ENCODE peak calls at places on chromosome 4, in seven cellular contexts. M is brain microvascular endothelial cell; E is hepatocyte; F is lower leg skin; S is CD8-positive, alpha-beta T cell; B is esophagus squamous epithelium; L is NT2/D1. T is an unnamed sample.

GRCh38 chr4:182147391-182147790 is 95.8 kb upstream of the TENM3 start:
- DNase-seq in B (no peak), F (no peak), L (no peak), S (no peak), E (no peak), M (no peak), T (no peak)

GRCh38 chr4:113328514-113328913 is 279.1 kb downstream of the ANK2 start:
- DNase-seq in B (no peak), F (no peak), M (no peak), S (no peak), L (peak; percentile 15), E (peak; percentile 7), T (no peak)

GRCh38 chr4:189979196-189980047 is 38.8 kb downstream of the FRG1 start:
- DNase-seq in F (no peak), B (no peak), M (no peak), E (no peak), S (no peak), L (no peak), T (no peak)

GRCh38 chr4:26780524-26780923 is 80.1 kb upstream of the STIM2 start:
- DNase-seq in L (no peak), E (no peak), F (no peak), S (no peak), B (no peak), M (no peak), T (no peak)

GRCh38 chr4:161382655-161383054 is 781.1 kb downstream of the FSTL5 start:
- DNase-seq in B (no peak), E (no peak), M (no peak), F (no peak), L (no peak), S (no peak), T (no peak)

GRCh38 chr4:38050560-38051350 is 90.6 kb downstream of the PTTG2 start:
- DNase-seq in L (no peak), B (no peak), F (no peak), M (peak; percentile 18), S (no peak), E (no peak), T (no peak)

GRCh38 chr4:82797591-82798081 is 960 bp downstream of the SCD5 start:
- DNase-seq in S (no peak), F (no peak), L (no peak), E (no peak), M (no peak), B (no peak), T (no peak)

GRCh38 chr4:169601016-169601771 is 11.2 kb downstream of the NEK1 start:
- DNase-seq in F (no peak), S (no peak), B (no peak), E (no peak), M (no peak), L (no peak), T (no peak)

GRCh38 chr4:143441678-143442077 is 71.8 kb upstream of the SMARCA5 start:
- DNase-seq in E (no peak), L (no peak), S (no peak), M (no peak), B (no peak), F (no peak), T (no peak)

GRCh38 chr4:154313004-154313587 is 178.5 kb downstream of the DCHS2 start:
- DNase-seq in M (no peak), E (no peak), L (no peak), F (no peak), S (no peak), B (no peak), T (no peak)

GRCh38 chr4:139624441-139625130 is 41.0 kb upstream of the MGST2 start:
- DNase-seq in L (peak; percentile 36), E (no peak), M (no peak), S (no peak), F (no peak), B (no peak), T (no peak)

GRCh38 chr4:81198151-81198550 is 16.9 kb downstream of the PRKG2 start:
- DNase-seq in M (no peak), B (no peak), E (no peak), S (no peak), F (no peak), L (no peak), T (no peak)

GRCh38 chr4:5051210-5051691 is at the start of gene STK32B:
- DNase-seq in B (no peak), L (peak; percentile 62), E (peak; percentile 76), M (peak; percentile 83), S (no peak), F (peak; percentile 92), T (peak; percentile 62)

GRCh38 chr4:105714071-105714521 is 5.5 kb downstream of the GSTCD start:
- DNase-seq in S (no peak), E (no peak), M (peak; percentile 1), L (no peak), B (no peak), F (no peak), T (no peak)

GRCh38 chr4:145056325-145057130 is 41.5 kb downstream of the ANAPC10 start:
- DNase-seq in M (no peak), E (no peak), B (no peak), L (no peak), F (no peak), S (no peak), T (no peak)

GRCh38 chr4:139018971-139019758 is 3.6 kb downstream of the NOCT start:
- DNase-seq in S (no peak), F (no peak), L (no peak), E (no peak), M (no peak), B (no peak), T (no peak)

GRCh38 chr4:130393246-130394041 is 1297.5 kb downstream of the C4orf33 start:
- DNase-seq in M (peak; percentile 88), E (no peak), S (no peak), B (no peak), F (no peak), L (no peak), T (no peak)

GRCh38 chr4:117577686-117578085 is 456.6 kb upstream of the NDST3 start:
- DNase-seq in B (no peak), L (no peak), E (no peak), F (no peak), M (no peak), S (no peak), T (no peak)

GRCh38 chr4:185712350-185713024 is 99.5 kb downstream of the SORBS2 start:
- DNase-seq in S (no peak), B (no peak), F (no peak), E (peak; percentile 60), L (no peak), M (no peak), T (no peak)

GRCh38 chr4:89056292-89056952 is 563 bp downstream of the FAM13A start:
- DNase-seq in E (no peak), F (no peak), M (no peak), B (no peak), L (no peak), S (no peak), T (no peak)

GRCh38 chr4:89049853-89050252 is 7.1 kb downstream of the FAM13A start:
- DNase-seq in L (no peak), S (no peak), F (no peak), M (no peak), B (no peak), E (no peak), T (no peak)

GRCh38 chr4:89055157-89056080 is 1.6 kb downstream of the FAM13A start:
- DNase-seq in M (no peak), F (no peak), L (no peak), S (no peak), E (no peak), B (no peak), T (no peak)

GRCh38 chr4:89056953-89057398 is at the start of gene FAM13A:
- DNase-seq in F (peak; percentile 94), E (peak; percentile 97), M (peak; percentile 90), B (peak; percentile 3), L (peak; percentile 89), S (no peak), T (peak; percentile 91)

DNA sequence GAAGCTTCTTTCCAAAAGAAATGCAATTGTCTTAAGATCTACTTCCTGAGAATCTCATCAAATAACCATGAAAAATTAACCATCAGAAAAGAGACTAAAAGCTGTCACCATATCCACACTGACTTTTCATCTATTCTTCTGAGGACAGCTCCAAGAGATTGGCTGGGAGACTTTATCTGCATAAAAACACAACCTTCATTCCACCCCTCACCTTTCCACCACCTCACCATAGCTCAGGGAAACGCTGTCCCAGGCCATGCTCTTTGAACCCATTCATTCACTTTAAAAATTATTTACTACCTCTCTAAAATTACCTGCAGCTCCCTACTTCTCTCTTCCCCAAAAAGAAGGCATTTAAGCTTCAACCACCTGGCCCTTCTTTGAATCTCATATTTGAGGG is 2.4 kb downstream of the FAM13A start:
- DNase-seq in E (no peak), M (no peak), B (no peak), L (no peak), F (no peak), S (no peak), T (no peak)
- H3K4me3 ChIP-seq in E (no peak overlapping the region), M (no peak overlapping the region), B (no peak overlapping the region), L (peak overlapping the region; percentile 15), F (no peak overlapping the region), S (no peak overlapping the region), T (peak overlapping the region; percentile 54)

DNA sequence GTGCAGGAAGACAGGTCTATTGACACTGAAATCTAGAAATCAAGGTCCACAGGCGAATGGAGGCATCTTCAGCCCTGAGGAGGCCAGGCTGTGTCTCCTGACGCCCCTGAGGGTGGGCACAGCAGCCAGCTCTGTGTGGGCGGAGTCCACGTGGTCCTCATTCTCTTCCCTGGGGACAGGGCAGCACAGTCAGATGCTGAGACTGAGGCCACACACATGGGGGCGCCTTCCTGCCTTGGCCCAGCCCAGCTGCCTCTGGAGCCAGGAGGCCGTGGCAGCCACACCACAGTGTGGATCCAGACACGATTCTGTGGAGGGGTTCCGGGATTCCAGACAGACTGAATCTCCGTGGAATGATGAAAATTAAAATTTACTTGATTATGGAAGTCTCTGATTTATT is 20.8 kb downstream of the FGFR3 start:
- DNase-seq in B (no peak), E (no peak), F (no peak), L (no peak), S (no peak), M (no peak), T (no peak)
- H3K4me3 ChIP-seq in B (no peak overlapping the region), E (no peak overlapping the region), F (no peak overlapping the region), L (no peak overlapping the region), S (no peak overlapping the region), M (no peak overlapping the region), T (no peak overlapping the region)

GRCh38 chr4:87944967-87945366 is 30.5 kb upstream of the SPP1 start:
- DNase-seq in B (no peak), E (no peak), M (no peak), F (no peak), L (no peak), S (no peak), T (no peak)
- H3K4me3 ChIP-seq in B (no peak overlapping the region), E (no peak overlapping the region), M (no peak overlapping the region), F (no peak overlapping the region), L (no peak overlapping the region), S (no peak overlapping the region), T (no peak overlapping the region)

GRCh38 chr4:42654606-42655005 is 2.3 kb downstream of the ATP8A1 start:
- DNase-seq in E (no peak), L (no peak), M (peak; percentile 56), S (no peak), B (no peak), F (no peak), T (peak; percentile 35)

GRCh38 chr4:42655248-42655647 is 1.7 kb downstream of the ATP8A1 start:
- DNase-seq in M (no peak), L (no peak), E (no peak), S (no peak), B (no peak), F (no peak), T (no peak)

GRCh38 chr4:42655921-42656735 is 777 bp downstream of the ATP8A1 start:
- DNase-seq in E (peak; percentile 37), B (no peak), L (no peak), S (peak; percentile 42), M (no peak), F (peak; percentile 90), T (peak; percentile 45)

GRCh38 chr4:42656736-42656985 is 244 bp downstream of the ATP8A1 start:
- DNase-seq in L (no peak), S (no peak), M (no peak), B (peak; percentile 39), E (no peak), F (peak; percentile 87), T (no peak)

GRCh38 chr4:42653606-42654560 is 3.0 kb downstream of the ATP8A1 start:
- DNase-seq in F (no peak), M (no peak), S (no peak), B (no peak), E (no peak), L (no peak), T (no peak)
- H3K4me3 ChIP-seq in F (no peak overlapping the region), M (no peak overlapping the region), S (peak overlapping the region; percentile 80), B (no peak overlapping the region), E (no peak overlapping the region), L (no peak overlapping the region), T (no peak overlapping the region)